ENCODE peak calls at places on chromosomes 16 and 17, in nine cellular contexts. G, I, W, J, B, F, V, T and R are unnamed samples. For H3K4me1 and H3K36me3, the result is how much of the 10 kb centered on the place peaks cover.

GRCh38 chr16:58814348-58814801 is 80.3 kb upstream of the GOT2 start:
- DNase-seq in G (peak), I (no peak), W (no peak), J (peak), B (peak), F (no peak), V (peak), T (peak), R (no peak)

GRCh38 chr16:89722392-89723278 is 1.3 kb downstream of the ZNF276 start:
- DNase-seq in G (peak), I (peak), W (peak), J (peak), B (peak), F (no peak), V (peak), T (no peak), R (peak)

GRCh38 chr17:20263595-20263994 is 203.7 kb downstream of the LGALS9B start:
- DNase-seq in G (peak), I (no peak), W (no peak), J (no peak), B (peak), F (no peak), V (no peak), T (no peak), R (no peak)

GRCh38 chr17:57470906-57471305 is 214.6 kb downstream of the MSI2 start:
- DNase-seq in G (no peak), I (no peak), W (no peak), J (no peak), B (no peak), F (no peak), V (no peak), T (no peak), R (no peak)

GRCh38 chr17:43169561-43170139 is 1.4 kb upstream of the NBR1 start:
- DNase-seq in G (peak), I (no peak), W (no peak), J (no peak), B (no peak), F (peak), V (peak), T (no peak), R (no peak)

GRCh38 chr16:15765880-15766279 is 90.9 kb downstream of the MYH11 start:
- DNase-seq in G (no peak), I (no peak), W (no peak), J (no peak), B (peak), F (no peak), V (no peak), T (peak), R (peak)

GRCh38 chr16:46894011-46894672 is 10.0 kb downstream of the GPT2 start:
- DNase-seq in G (no peak), I (no peak), W (no peak), J (no peak), B (no peak), F (no peak), V (peak), T (no peak), R (no peak)

GRCh38 chr17:77516902-77517301 is 376.1 kb downstream of the SEC14L1 start:
- DNase-seq in G (no peak), I (no peak), W (no peak), J (peak), B (no peak), F (no peak), V (no peak), T (no peak), R (no peak)

GRCh38 chr17:72667096-72668063 is 425.1 kb downstream of the SLC39A11 start:
- DNase-seq in G (no peak), I (no peak), W (no peak), J (no peak), B (no peak), F (no peak), V (no peak), T (no peak), R (no peak)

GRCh38 chr17:80981062-80981902 is 10.4 kb upstream of the CHMP6 start:
- DNase-seq in G (no peak), I (no peak), W (no peak), J (no peak), B (no peak), F (no peak), V (no peak), T (no peak), R (no peak)

GRCh38 chr17:7379134-7379533 is 1.8 kb upstream of the TNK1 start:
- DNase-seq in G (no peak), I (no peak), W (no peak), J (no peak), B (no peak), F (no peak), V (no peak), T (no peak), R (no peak)

GRCh38 chr16:88885693-88886253 is 19.3 kb upstream of the PABPN1L start:
- DNase-seq in G (no peak), I (no peak), W (no peak), J (no peak), B (no peak), F (no peak), V (no peak), T (no peak), R (no peak)

GRCh38 chr17:10144976-10145375 is 53.4 kb downstream of the GAS7 start:
- DNase-seq in G (no peak), I (no peak), W (no peak), J (no peak), B (no peak), F (no peak), V (no peak), T (no peak), R (no peak)

GRCh38 chr17:7056386-7056785 is 12.5 kb upstream of the SLC16A11 start:
- DNase-seq in G (no peak), I (no peak), W (no peak), J (no peak), B (no peak), F (no peak), V (no peak), T (no peak), R (no peak)

GRCh38 chr16:21957687-21958346 is 4.7 kb downstream of the UQCRC2 start:
- DNase-seq in G (no peak), I (no peak), W (no peak), J (no peak), B (no peak), F (no peak), V (no peak), T (no peak), R (no peak)

GRCh38 chr16:12191102-12191501 is 214.6 kb downstream of the SNX29 start:
- DNase-seq in G (no peak), I (no peak), W (no peak), J (no peak), B (no peak), F (no peak), V (no peak), T (no peak), R (no peak)

GRCh38 chr17:29649359-29649758 is 26.6 kb upstream of the CORO6 start:
- DNase-seq in G (no peak), I (no peak), W (no peak), J (no peak), B (no peak), F (no peak), V (no peak), T (no peak), R (no peak)

GRCh38 chr16:17448640-17449638 is 21.8 kb downstream of the XYLT1 start:
- DNase-seq in G (no peak), I (no peak), W (peak), J (peak), B (no peak), F (no peak), V (peak), T (peak), R (peak)

GRCh38 chr17:13415877-13416416 is 185.8 kb downstream of the HS3ST3A1 start:
- DNase-seq in G (no peak), I (no peak), W (peak), J (peak), B (peak), F (peak), V (peak), T (no peak), R (peak)

GRCh38 chr17:11719203-11719602 is 120.9 kb downstream of the DNAH9 start:
- DNase-seq in G (no peak), I (no peak), W (no peak), J (no peak), B (no peak), F (no peak), V (no peak), T (no peak), R (no peak)

GRCh38 chr16:27239026-27239425 is 29.5 kb downstream of the NSMCE1 start:
- DNase-seq in G (no peak), I (no peak), W (no peak), J (peak), B (no peak), F (no peak), V (no peak), T (no peak), R (no peak)

GRCh38 chr17:20310481-20310880 is 156.9 kb downstream of the LGALS9B start:
- DNase-seq in G (no peak), I (no peak), W (no peak), J (no peak), B (no peak), F (no peak), V (no peak), T (no peak), R (no peak)

GRCh38 chr17:15945493-15946209 is 721 bp downstream of the ADORA2B start:
- DNase-seq in G (no peak), I (no peak), W (no peak), J (peak), B (no peak), F (no peak), V (no peak), T (no peak), R (no peak)

GRCh38 chr17:48812001-48812400 is 5.0 kb downstream of the TTLL6 start:
- DNase-seq in G (no peak), I (no peak), W (no peak), J (no peak), B (no peak), F (no peak), V (no peak), T (no peak), R (no peak)

DNA sequence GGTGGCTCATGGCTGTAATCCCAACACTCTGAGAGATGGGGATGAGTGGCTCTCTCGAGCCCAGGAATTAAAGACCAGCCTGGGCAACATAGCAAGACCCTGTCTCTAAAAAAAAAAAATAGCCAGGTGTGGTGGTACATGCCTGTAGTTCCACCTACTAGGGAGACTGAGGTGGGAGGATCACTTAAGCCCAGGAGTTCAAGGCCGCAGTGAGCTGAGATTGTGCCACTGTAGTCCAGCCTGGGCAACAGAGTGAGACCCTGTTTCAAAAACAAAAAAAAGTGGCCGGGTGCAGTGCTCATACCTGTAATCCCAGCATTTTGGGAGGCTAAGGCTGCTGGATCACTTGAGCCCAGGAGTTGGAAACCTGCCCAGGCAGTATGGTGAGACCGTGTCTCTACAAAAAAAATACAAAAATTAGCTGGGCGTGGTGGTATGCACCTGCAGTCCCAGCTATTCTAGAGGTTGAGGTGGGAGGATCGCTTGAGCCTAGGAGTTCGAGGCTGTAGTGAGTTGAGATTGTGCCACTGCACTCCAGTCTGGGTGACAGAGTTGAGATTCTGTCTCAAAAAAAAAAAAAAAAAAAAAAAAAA is 3.0 kb downstream of the C16orf54 start:
- DNase-seq in G (no peak), I (no peak), W (no peak), J (no peak), B (no peak), F (no peak), V (no peak), T (no peak), R (no peak)
- H3K4me1 ChIP-seq in G (under half), I (under half), W (under half), J (under half), B (under half), F (under half), V (under half), T (under half), R (half or more)

GRCh38 chr16:48197294-48197693 is 41.5 kb upstream of the ABCC12 start:
- DNase-seq in G (no peak), I (no peak), W (no peak), J (no peak), B (no peak), F (no peak), V (no peak), T (no peak), R (no peak)

GRCh38 chr16:48193846-48194245 is 38.1 kb upstream of the ABCC12 start:
- DNase-seq in G (no peak), I (no peak), W (no peak), J (no peak), B (no peak), F (no peak), V (no peak), T (no peak), R (no peak)

DNA sequence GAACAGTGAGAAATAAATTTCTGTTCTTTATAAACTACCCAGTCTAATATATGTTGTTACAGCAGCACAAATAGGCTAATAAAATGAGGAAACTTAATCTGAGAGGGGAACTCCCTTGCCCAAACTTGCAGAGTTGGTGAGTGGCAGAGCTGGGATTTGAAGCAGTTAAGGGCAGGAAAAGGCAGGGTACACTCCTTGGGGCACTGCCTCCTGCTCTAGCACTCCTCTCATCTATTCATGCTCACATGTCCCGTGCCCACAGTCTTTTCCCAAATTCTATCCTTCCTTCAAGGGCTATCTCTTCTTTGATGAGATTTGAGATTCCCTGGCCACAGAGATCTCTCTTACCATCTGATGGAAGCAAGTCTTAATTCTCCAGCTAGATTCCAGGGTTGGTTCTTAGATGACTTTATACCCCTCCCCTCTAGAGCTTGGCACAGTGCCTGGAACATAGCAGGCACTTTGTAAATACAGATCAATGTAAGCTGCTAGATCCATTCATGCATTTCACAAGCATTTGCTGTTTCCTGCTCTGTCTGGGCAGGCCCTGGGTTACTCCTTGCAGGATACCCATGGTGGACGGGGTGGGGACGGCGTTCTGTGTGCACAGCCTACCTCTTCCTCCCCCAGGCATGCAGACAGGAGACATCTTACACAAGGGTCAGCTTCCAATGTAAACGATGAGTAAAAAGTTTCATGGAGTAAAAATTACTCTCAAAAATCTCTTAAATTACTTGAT is 39.2 kb upstream of the ABCC12 start:
- DNase-seq in G (no peak), I (no peak), W (no peak), J (no peak), B (no peak), F (no peak), V (no peak), T (no peak), R (peak)
- H3K36me3 ChIP-seq in G (under half), I (under half), W (under half), J (under half), B (under half), F (under half), V (under half), T (under half), R (under half)

DNA sequence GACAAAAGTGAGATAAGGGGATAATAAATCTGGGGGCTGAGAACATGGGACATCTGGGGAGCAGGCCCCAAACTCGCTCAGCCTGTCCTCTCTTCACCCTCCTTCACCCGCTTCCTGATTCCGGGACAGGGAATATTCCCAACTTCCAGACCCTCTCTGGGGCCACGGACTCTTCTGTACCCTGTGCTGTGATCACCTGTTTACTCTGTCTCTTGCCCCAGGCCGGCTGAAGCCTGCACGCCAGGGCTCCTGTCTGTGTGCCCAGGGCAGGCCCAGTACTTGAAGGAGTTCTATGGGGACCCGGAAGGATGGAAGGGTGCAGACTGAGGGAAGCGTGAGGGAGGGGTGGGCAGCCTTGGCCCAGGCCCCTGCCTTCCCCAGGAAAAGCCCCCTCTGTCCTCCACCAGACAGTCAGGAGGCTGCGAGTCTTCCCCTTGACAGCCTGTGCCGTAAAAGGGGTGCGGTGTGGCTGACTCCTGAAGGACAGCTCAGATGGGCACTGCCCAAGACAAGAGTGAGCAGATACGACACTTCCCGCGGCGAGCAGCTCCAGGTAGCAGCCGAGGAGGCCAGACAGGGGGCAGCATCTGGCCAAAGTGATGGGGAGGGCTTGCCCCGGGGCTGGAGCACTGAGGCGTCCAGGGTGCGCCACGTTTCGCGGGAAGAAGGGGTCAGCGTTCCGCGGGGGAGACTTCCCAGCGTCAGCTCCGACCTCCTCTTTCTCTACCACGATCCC is 1.0 kb upstream of the CCNF start:
- DNase-seq in G (peak), I (no peak), W (peak), J (peak), B (no peak), F (peak), V (no peak), T (peak), R (peak)
- TF ChIP-seq CTCF in G (peak), I (no peak), W (no peak), J (peak), B (peak), F (no peak), V (peak), T (no peak), R (peak)

DNA sequence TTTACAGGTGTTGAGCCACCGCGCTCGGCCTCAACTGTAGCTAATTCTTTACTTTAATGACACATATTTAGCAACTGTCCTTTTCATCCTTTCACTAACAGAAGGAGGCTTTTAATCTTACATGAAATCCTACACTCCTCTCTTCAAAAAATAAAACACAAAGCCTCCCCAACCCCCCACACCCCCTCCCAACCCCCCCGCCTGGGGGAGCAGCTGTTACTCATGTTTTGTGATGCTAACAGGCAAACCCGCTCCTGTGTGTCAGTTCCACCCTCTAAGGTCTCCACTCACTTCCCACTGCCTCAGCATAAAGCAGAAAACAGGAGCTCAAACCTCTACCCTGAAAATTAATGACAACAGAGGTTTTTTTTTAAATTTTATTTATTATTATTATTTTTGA is 55.4 kb upstream of the SLC25A19 start:
- DNase-seq in G (no peak), I (no peak), W (no peak), J (no peak), B (no peak), F (no peak), V (no peak), T (no peak), R (no peak)
- H3K4me1 ChIP-seq in G (under half), I (under half), W (under half), J (half or more), B (under half), F (under half), V (half or more), T (half or more), R (under half)

GRCh38 chr17:17159571-17159970 is 46.6 kb downstream of the PLD6 start:
- DNase-seq in G (no peak), I (no peak), W (no peak), J (no peak), B (no peak), F (no peak), V (no peak), T (no peak), R (no peak)
- H3K36me3 ChIP-seq in G (under half), I (half or more), W (under half), J (half or more), B (half or more), F (under half), V (half or more), T (under half), R (under half)

DNA sequence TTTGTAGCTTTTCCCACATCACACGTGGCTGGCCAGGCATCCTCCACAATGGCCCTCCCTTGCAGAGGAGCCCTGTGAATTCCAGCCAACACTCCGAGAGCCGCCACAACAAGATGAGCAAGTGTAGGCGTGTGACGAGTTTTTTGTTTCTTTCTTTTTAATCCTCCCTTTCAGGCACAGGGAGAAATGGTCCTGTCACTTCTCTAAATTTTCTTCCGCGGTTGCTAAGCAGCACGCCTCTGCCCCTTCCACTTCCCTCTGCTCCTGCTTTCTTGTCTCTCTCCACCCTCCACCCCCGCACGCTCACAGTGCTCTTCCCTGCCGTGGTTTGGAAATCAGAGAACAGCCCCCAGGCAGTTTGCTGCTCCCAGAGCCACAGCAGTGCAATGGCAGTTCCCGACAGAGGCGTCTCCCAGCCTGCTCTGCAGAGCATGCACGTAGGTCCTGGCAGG is 68.0 kb upstream of the MRTFB start:
- DNase-seq in G (peak), I (no peak), W (peak), J (peak), B (no peak), F (peak), V (peak), T (no peak), R (peak)
- TF ChIP-seq CTCF in G (peak), I (no peak), W (no peak), J (peak), B (no peak), F (no peak), V (peak), T (no peak), R (no peak)

GRCh38 chr16:9123871-9124270 is 32.4 kb downstream of the HAPSTR1 start:
- DNase-seq in G (no peak), I (no peak), W (peak), J (peak), B (peak), F (no peak), V (peak), T (no peak), R (peak)

GRCh38 chr16:9124444-9124843 is 33.0 kb downstream of the HAPSTR1 start:
- DNase-seq in G (no peak), I (no peak), W (peak), J (no peak), B (no peak), F (no peak), V (no peak), T (no peak), R (no peak)

GRCh38 chr16:9122342-9122741 is 30.9 kb downstream of the HAPSTR1 start:
- DNase-seq in G (no peak), I (no peak), W (peak), J (no peak), B (no peak), F (no peak), V (no peak), T (no peak), R (no peak)

GRCh38 chr16:9123401-9123800 is 32.0 kb downstream of the HAPSTR1 start:
- DNase-seq in G (no peak), I (no peak), W (no peak), J (no peak), B (no peak), F (no peak), V (no peak), T (no peak), R (no peak)

GRCh38 chr16:9122969-9123368 is 31.5 kb downstream of the HAPSTR1 start:
- DNase-seq in G (no peak), I (no peak), W (peak), J (no peak), B (no peak), F (no peak), V (no peak), T (no peak), R (no peak)
- H3K4me1 ChIP-seq in G (under half), I (under half), W (under half), J (under half), B (under half), F (under half), V (half or more), T (under half), R (under half)